ENCODE peak calls at places on chromosome 5, in ten cellular contexts. M is HS-5; U is stimulated activated CD4-positive, alpha-beta T cell treated with anti-CD3 and anti-CD28 coated beads, TNF-alpha, amount 100 ng/mL, for 24 hours; V is T-helper 1 cell; L is fibroblast of the aortic adventitia; A is GM13977; Q is NAMALWA; F is mesothelial cell of epicardium; T is glomerular endothelial cell; N is fibroblast of mammary gland. G is an unnamed sample.

GRCh38 chr5:72109625-72110024 is 2.4 kb downstream of the MAP1B start:
- DNase-seq in M (no peak), U (no peak), V (no peak), L (no peak), A (no peak), Q (no peak), F (no peak), T (no peak), N (peak), G (no peak)

GRCh38 chr5:55502759-55503158 is 32.0 kb downstream of the PLPP1 start:
- DNase-seq in M (no peak), U (no peak), V (no peak), L (no peak), A (no peak), Q (peak), F (no peak), T (no peak), N (no peak), G (no peak)

GRCh38 chr5:133876266-133876665 is 92.2 kb downstream of the C5orf15 start:
- DNase-seq in M (no peak), U (no peak), V (no peak), L (no peak), A (no peak), Q (no peak), F (no peak), T (no peak), N (no peak), G (no peak)

GRCh38 chr5:71810023-71810422 is 90.9 kb downstream of the CARTPT start:
- DNase-seq in M (no peak), U (no peak), V (no peak), L (no peak), A (no peak), Q (no peak), F (no peak), T (no peak), N (no peak), G (no peak)

GRCh38 chr5:96572864-96573512 is 89.2 kb upstream of the CAST start:
- DNase-seq in M (peak), U (no peak), V (no peak), L (peak), A (no peak), Q (no peak), F (no peak), T (peak), N (peak), G (no peak)

GRCh38 chr5:89417515-89417914 is 534.5 kb upstream of the MEF2C start:
- DNase-seq in M (no peak), U (no peak), V (no peak), L (no peak), A (no peak), Q (no peak), F (no peak), T (no peak), N (no peak), G (no peak)

GRCh38 chr5:158917731-158918130 is 182.0 kb downstream of the EBF1 start:
- DNase-seq in M (no peak), U (no peak), V (no peak), L (no peak), A (no peak), Q (no peak), F (no peak), T (no peak), N (no peak), G (no peak)

GRCh38 chr5:38663276-38663675 is 106.8 kb upstream of the LIFR start:
- DNase-seq in M (no peak), U (no peak), V (no peak), L (no peak), A (no peak), Q (no peak), F (no peak), T (no peak), N (no peak), G (no peak)

GRCh38 chr5:3709058-3709723 is 113.6 kb downstream of the IRX1 start:
- DNase-seq in M (no peak), U (no peak), V (no peak), L (no peak), A (no peak), Q (no peak), F (no peak), T (no peak), N (no peak), G (no peak)

GRCh38 chr5:16888694-16889124 is 47.4 kb downstream of the MYO10 start:
- DNase-seq in M (peak), U (no peak), V (no peak), L (peak), A (no peak), Q (no peak), F (no peak), T (no peak), N (peak), G (no peak)

GRCh38 chr5:73030531-73030930 is 74.7 kb downstream of the FCHO2 start:
- DNase-seq in M (no peak), U (no peak), V (no peak), L (no peak), A (no peak), Q (no peak), F (no peak), T (no peak), N (no peak), G (no peak)

GRCh38 chr5:61330879-61331406 is 1.1 kb upstream of the ZSWIM6 start:
- DNase-seq in M (no peak), U (peak), V (peak), L (peak), A (peak), Q (no peak), F (peak), T (no peak), N (peak), G (no peak)

GRCh38 chr5:132389453-132390286 is 20.2 kb downstream of the SLC22A5 start:
- DNase-seq in M (peak), U (no peak), V (no peak), L (peak), A (no peak), Q (no peak), F (no peak), T (no peak), N (peak), G (no peak)

GRCh38 chr5:389891-390290 is 53.1 kb upstream of the EXOC3 start:
- DNase-seq in M (no peak), U (no peak), V (no peak), L (no peak), A (no peak), Q (no peak), F (no peak), T (no peak), N (no peak), G (no peak)

GRCh38 chr5:81837667-81838306 is 86.9 kb upstream of the SSBP2 start:
- DNase-seq in M (no peak), U (no peak), V (no peak), L (no peak), A (no peak), Q (no peak), F (no peak), T (no peak), N (no peak), G (no peak)

GRCh38 chr5:168603776-168604175 is 24.6 kb upstream of the PANK3 start:
- DNase-seq in M (no peak), U (no peak), V (no peak), L (peak), A (no peak), Q (no peak), F (no peak), T (no peak), N (peak), G (no peak)

GRCh38 chr5:173420108-173420507 is 91.9 kb upstream of the STC2 start:
- DNase-seq in M (no peak), U (no peak), V (no peak), L (no peak), A (no peak), Q (no peak), F (no peak), T (no peak), N (no peak), G (no peak)

GRCh38 chr5:68538886-68539420 is 323.4 kb downstream of the PIK3R1 start:
- DNase-seq in M (no peak), U (no peak), V (no peak), L (no peak), A (no peak), Q (no peak), F (no peak), T (no peak), N (no peak), G (no peak)

GRCh38 chr5:77312411-77312810 is 101.9 kb downstream of the PDE8B start:
- DNase-seq in M (peak), U (no peak), V (no peak), L (peak), A (no peak), Q (no peak), F (no peak), T (no peak), N (peak), G (no peak)

GRCh38 chr5:56270568-56271392 is 37.6 kb upstream of the ANKRD55 start:
- DNase-seq in M (no peak), U (peak), V (peak), L (peak), A (peak), Q (peak), F (peak), T (no peak), N (peak), G (peak)

GRCh38 chr5:53360811-53361210 is 119.6 kb upstream of the FST start:
- DNase-seq in M (peak), U (no peak), V (no peak), L (peak), A (no peak), Q (no peak), F (no peak), T (no peak), N (peak), G (no peak)

GRCh38 chr5:107467137-107467932 is 203.4 kb downstream of the EFNA5 start:
- DNase-seq in M (no peak), U (no peak), V (no peak), L (no peak), A (no peak), Q (no peak), F (no peak), T (no peak), N (no peak), G (no peak)

GRCh38 chr5:102296229-102296817 is at the start of gene SLCO4C1:
- DNase-seq in M (peak), U (peak), V (peak), L (peak), A (peak), Q (no peak), F (peak), T (no peak), N (peak), G (peak)

GRCh38 chr5:103706939-103707682 is 144.5 kb upstream of the NUDT12 start:
- DNase-seq in M (peak), U (no peak), V (no peak), L (no peak), A (no peak), Q (no peak), F (no peak), T (no peak), N (peak), G (peak)

GRCh38 chr5:75322066-75322465 is 15.0 kb upstream of the HMGCR start:
- DNase-seq in M (no peak), U (no peak), V (no peak), L (no peak), A (no peak), Q (no peak), F (no peak), T (no peak), N (no peak), G (no peak)

GRCh38 chr5:164439799-164440198 is 934.4 kb downstream of the MAT2B start:
- DNase-seq in M (no peak), U (no peak), V (no peak), L (no peak), A (no peak), Q (no peak), F (no peak), T (no peak), N (no peak), G (no peak)

GRCh38 chr5:142486581-142486980 is 161.8 kb upstream of the SPRY4 start:
- DNase-seq in M (peak), U (no peak), V (no peak), L (peak), A (no peak), Q (no peak), F (no peak), T (no peak), N (peak), G (no peak)

GRCh38 chr5:52708463-52708862 is 79.3 kb upstream of the ITGA1 start:
- DNase-seq in M (no peak), U (no peak), V (no peak), L (no peak), A (no peak), Q (no peak), F (no peak), T (no peak), N (peak), G (no peak)

GRCh38 chr5:136864960-136865359 is 499.6 kb upstream of the TRPC7 start:
- DNase-seq in M (no peak), U (no peak), V (no peak), L (no peak), A (no peak), Q (no peak), F (no peak), T (no peak), N (no peak), G (no peak)

GRCh38 chr5:32202394-32202793 is 28.3 kb upstream of the GOLPH3 start:
- DNase-seq in M (no peak), U (no peak), V (no peak), L (peak), A (no peak), Q (no peak), F (no peak), T (no peak), N (peak), G (no peak)

GRCh38 chr5:62093981-62094380 is 212.0 kb upstream of the KIF2A start:
- DNase-seq in M (no peak), U (no peak), V (no peak), L (peak), A (no peak), Q (no peak), F (no peak), T (no peak), N (peak), G (no peak)

GRCh38 chr5:168592014-168592368 is 12.8 kb upstream of the PANK3 start:
- DNase-seq in M (no peak), U (no peak), V (no peak), L (peak), A (no peak), Q (no peak), F (no peak), T (no peak), N (peak), G (no peak)

GRCh38 chr5:35852084-35852734 is 4.5 kb upstream of the IL7R start:
- DNase-seq in M (no peak), U (no peak), V (no peak), L (no peak), A (no peak), Q (no peak), F (no peak), T (no peak), N (peak), G (no peak)

GRCh38 chr5:143134900-143135299 is 268.6 kb downstream of the NR3C1 start:
- DNase-seq in M (no peak), U (no peak), V (no peak), L (no peak), A (peak), Q (no peak), F (no peak), T (no peak), N (no peak), G (no peak)